ENCODE peak calls at places on chromosomes 1 and 21, in six cellular contexts. R, E, B, T, M and Z are unnamed samples.

GRCh38 chr1:23838401-23838866 is 13.2 kb upstream of the HMGCL start:
- DNase-seq in R (peak), E (peak), B (peak), T (no peak), M (peak), Z (peak)

GRCh38 chr1:58441699-58442098 is 104.8 kb downstream of the OMA1 start:
- DNase-seq in R (no peak), E (no peak), B (no peak), T (no peak), M (no peak), Z (no peak)

GRCh38 chr1:214446772-214447556 is 104.4 kb downstream of the PTPN14 start:
- DNase-seq in R (no peak), E (no peak), B (peak), T (no peak), M (peak), Z (peak)

GRCh38 chr1:192545781-192546521 is 29.6 kb upstream of the RGS1 start:
- DNase-seq in R (no peak), E (no peak), B (no peak), T (no peak), M (no peak), Z (no peak)

GRCh38 chr1:229408458-229409037 is 25.3 kb downstream of the ACTA1 start:
- DNase-seq in R (no peak), E (peak), B (no peak), T (peak), M (peak), Z (no peak)

GRCh38 chr1:66809736-66810326 is 8.8 kb upstream of the INSL5 start:
- DNase-seq in R (no peak), E (no peak), B (no peak), T (no peak), M (peak), Z (no peak)

GRCh38 chr1:234125283-234125682 is 220.8 kb downstream of the SLC35F3 start:
- DNase-seq in R (no peak), E (no peak), B (no peak), T (no peak), M (no peak), Z (peak)

GRCh38 chr1:1432951-1433803 is 2.3 kb upstream of the VWA1 start:
- DNase-seq in R (no peak), E (peak), B (no peak), T (peak), M (no peak), Z (peak)

GRCh38 chr1:9787702-9788101 is 36.1 kb downstream of the CLSTN1 start:
- DNase-seq in R (no peak), E (no peak), B (no peak), T (no peak), M (no peak), Z (no peak)

GRCh38 chr1:159843459-159843858 is 16.8 kb downstream of the SLAMF8 start:
- DNase-seq in R (no peak), E (no peak), B (no peak), T (no peak), M (no peak), Z (no peak)

GRCh38 chr21:38645282-38645681 is 147.0 kb upstream of the ERG start:
- DNase-seq in R (no peak), E (no peak), B (no peak), T (no peak), M (peak), Z (no peak)

GRCh38 chr1:22578732-22579361 is 15.6 kb downstream of the EPHA8 start:
- DNase-seq in R (no peak), E (no peak), B (no peak), T (no peak), M (no peak), Z (no peak)

GRCh38 chr1:21436488-21437340 is 3.2 kb upstream of the NBPF3 start:
- DNase-seq in R (no peak), E (no peak), B (no peak), T (no peak), M (no peak), Z (no peak)

GRCh38 chr1:76819976-76820375 is 47.3 kb upstream of the ST6GALNAC5 start:
- DNase-seq in R (no peak), E (no peak), B (no peak), T (no peak), M (no peak), Z (no peak)

GRCh38 chr1:163145435-163145834 is 57.3 kb downstream of the RGS5 start:
- DNase-seq in R (no peak), E (no peak), B (no peak), T (no peak), M (no peak), Z (no peak)

GRCh38 chr1:20141001-20141400 is 1.9 kb downstream of the PLA2G2F start:
- DNase-seq in R (no peak), E (no peak), B (no peak), T (no peak), M (no peak), Z (no peak)

GRCh38 chr1:232615401-232615800 is 14.5 kb downstream of the SIPA1L2 start:
- DNase-seq in R (no peak), E (no peak), B (no peak), T (no peak), M (no peak), Z (no peak)

GRCh38 chr1:156912861-156913808 is 7.3 kb upstream of the LRRC71 start:
- DNase-seq in R (no peak), E (no peak), B (no peak), T (no peak), M (no peak), Z (no peak)

GRCh38 chr1:115142616-115143015 is 53.3 kb upstream of the TSPAN2 start:
- DNase-seq in R (no peak), E (peak), B (no peak), T (no peak), M (no peak), Z (no peak)

GRCh38 chr1:71565267-71565666 is 484.4 kb upstream of the ZRANB2 start:
- DNase-seq in R (no peak), E (peak), B (no peak), T (no peak), M (peak), Z (no peak)

GRCh38 chr1:85707267-85707989 is 805 bp downstream of the ZNHIT6 start:
- DNase-seq in R (no peak), E (no peak), B (no peak), T (no peak), M (no peak), Z (no peak)

GRCh38 chr1:227092054-227092453 is 152.0 kb downstream of the COQ8A start:
- DNase-seq in R (no peak), E (no peak), B (no peak), T (no peak), M (no peak), Z (no peak)

GRCh38 chr21:26587621-26588260 is 14.7 kb upstream of the CYYR1 start:
- DNase-seq in R (no peak), E (no peak), B (no peak), T (no peak), M (peak), Z (no peak)

GRCh38 chr1:84442256-84442655 is 36.8 kb upstream of the RPF1 start:
- DNase-seq in R (no peak), E (no peak), B (peak), T (no peak), M (peak), Z (peak)

GRCh38 chr1:115314765-115315164 is 23.3 kb downstream of the NGF start:
- DNase-seq in R (no peak), E (no peak), B (no peak), T (no peak), M (peak), Z (no peak)

GRCh38 chr1:16072616-16073484 is 601 bp downstream of the FAM131C start:
- DNase-seq in R (no peak), E (no peak), B (no peak), T (no peak), M (no peak), Z (no peak)

GRCh38 chr1:226862900-226863299 is 7.5 kb upstream of the PSEN2 start:
- DNase-seq in R (no peak), E (no peak), B (no peak), T (no peak), M (peak), Z (no peak)

GRCh38 chr1:98088361-98088760 is 167.5 kb upstream of the DPYD start:
- DNase-seq in R (no peak), E (no peak), B (no peak), T (no peak), M (no peak), Z (no peak)

DNA sequence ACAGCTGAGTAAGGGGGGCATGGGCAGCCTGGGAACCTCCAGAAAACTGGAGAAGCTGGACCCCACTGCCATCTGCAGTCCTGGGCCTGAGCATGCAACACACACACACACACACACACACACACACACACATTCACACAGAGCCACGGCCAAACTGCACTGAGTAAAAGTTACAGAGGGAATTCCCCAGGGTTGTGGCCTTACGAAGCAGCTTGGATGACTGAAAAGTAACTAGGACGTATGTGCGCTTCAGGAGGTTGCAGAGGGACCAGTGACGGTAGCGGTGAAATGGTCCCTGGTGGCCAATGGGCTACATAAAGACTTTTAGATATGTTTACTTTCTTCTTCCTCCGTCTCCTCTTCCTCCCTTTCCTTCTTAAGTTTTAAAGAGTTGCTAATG is 232.5 kb upstream of the TMEM51 start:
- DNase-seq in R (no peak), E (peak), B (no peak), T (no peak), M (no peak), Z (no peak)
- TF ChIP-seq CTCF in R (no peak), E (no peak), B (no peak), T (no peak), M (no peak), Z (no peak)

GRCh38 chr1:14924012-14924452 is 229.5 kb upstream of the TMEM51 start:
- DNase-seq in R (peak), E (peak), B (peak), T (peak), M (peak), Z (peak)

GRCh38 chr1:14925336-14926136 is 228.0 kb upstream of the TMEM51 start:
- DNase-seq in R (no peak), E (no peak), B (no peak), T (no peak), M (no peak), Z (no peak)

GRCh38 chr1:14926214-14926613 is 227.3 kb upstream of the TMEM51 start:
- DNase-seq in R (no peak), E (no peak), B (no peak), T (no peak), M (peak), Z (no peak)

GRCh38 chr1:14923400-14924011 is 230.0 kb upstream of the TMEM51 start:
- DNase-seq in R (no peak), E (no peak), B (no peak), T (no peak), M (no peak), Z (no peak)

GRCh38 chr1:14924455-14925325 is 228.9 kb upstream of the TMEM51 start:
- DNase-seq in R (no peak), E (peak), B (no peak), T (peak), M (peak), Z (peak)
- TF ChIP-seq CTCF in R (no peak), E (no peak), B (no peak), T (no peak), M (peak), Z (no peak)

DNA sequence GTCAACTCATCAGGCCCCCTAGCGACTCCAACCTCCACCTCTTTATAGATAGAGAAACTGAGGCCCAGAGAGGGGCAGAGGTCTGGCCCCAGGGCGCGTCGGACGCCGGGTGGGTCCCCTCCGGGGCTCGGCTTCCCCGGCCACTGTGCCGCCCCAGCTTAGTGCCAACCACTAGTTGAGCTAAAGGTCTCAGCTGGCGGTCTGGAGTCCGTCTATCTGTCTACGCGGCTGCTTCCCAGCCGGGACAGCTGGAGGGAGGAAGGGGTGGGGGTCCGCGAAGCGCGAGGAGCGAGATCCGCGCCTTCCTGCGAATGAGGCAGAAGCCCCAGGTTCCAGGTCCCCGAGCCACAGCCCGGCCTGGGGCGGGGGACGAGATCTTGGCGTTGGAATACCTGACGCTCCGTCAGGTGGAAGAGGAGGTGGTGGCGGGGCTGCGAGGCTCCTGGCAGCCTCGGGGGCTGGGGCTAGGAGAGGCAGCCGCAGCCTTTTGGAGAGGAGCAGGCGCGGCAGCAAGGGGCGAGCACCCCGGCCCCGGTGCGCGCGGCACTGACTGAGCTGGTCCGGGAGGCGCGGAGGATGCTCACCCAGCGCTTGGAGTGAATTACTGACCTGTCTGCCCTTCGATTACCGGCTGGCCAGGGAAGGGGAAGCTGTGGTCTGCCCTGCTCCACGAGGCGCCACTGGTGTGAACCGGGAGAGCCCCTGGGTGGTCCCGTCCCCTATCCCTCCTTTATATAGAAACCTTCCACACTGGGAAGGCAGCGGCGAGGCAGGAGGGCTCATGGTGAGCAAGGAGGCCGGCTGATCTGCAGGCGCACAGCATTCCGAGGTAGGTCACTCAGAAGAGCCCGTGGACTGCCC is 948 bp downstream of the PODN start:
- DNase-seq in R (no peak), E (peak), B (no peak), T (no peak), M (no peak), Z (no peak)
- TF ChIP-seq CTCF in R (no peak), E (no peak), B (no peak), T (no peak), M (peak), Z (no peak)

DNA sequence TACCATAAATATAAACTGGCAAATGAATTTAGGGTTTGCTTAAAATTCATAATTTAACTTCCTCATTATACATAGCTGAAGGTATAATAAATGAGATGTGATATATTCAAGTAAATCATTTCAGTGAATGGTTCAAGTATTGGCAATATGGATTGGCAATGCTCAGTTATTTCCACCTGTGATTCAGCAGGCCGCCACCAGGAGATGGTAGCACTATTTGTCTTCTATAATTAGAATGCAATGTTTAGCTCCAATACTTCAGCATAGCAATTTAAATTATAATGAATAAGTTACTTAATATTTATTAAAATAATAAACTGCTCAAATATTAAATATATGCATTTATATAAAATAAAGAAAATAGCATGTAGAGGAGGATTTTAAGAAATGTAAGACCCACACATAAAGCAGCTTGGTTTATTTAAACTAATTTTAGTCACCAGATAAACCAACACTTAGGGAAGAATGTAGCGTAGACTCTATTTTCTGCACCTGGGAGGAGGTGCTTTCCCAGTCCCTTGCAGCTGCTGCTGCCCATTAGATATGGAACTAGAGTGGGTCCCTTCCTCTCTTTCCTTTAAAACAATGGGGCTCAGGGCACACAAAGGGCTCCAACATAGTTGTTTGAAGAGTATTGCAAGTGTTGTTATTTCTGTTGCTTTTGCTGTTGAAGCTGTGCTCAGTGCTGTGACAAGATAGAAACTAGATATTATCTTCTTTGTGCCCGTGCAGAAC is 62.1 kb downstream of the PLPPR4 start:
- DNase-seq in R (no peak), E (no peak), B (no peak), T (no peak), M (no peak), Z (no peak)
- TF ChIP-seq CTCF in R (peak), E (peak), B (peak), T (peak), M (peak), Z (no peak)

GRCh38 chr1:153680120-153680403 is 1.6 kb downstream of the NPR1 start:
- DNase-seq in R (no peak), E (no peak), B (no peak), T (no peak), M (no peak), Z (no peak)

GRCh38 chr1:153682730-153683129 is 4.2 kb downstream of the NPR1 start:
- DNase-seq in R (no peak), E (no peak), B (no peak), T (no peak), M (no peak), Z (no peak)

GRCh38 chr1:153678519-153679336 is at the start of gene NPR1:
- DNase-seq in R (no peak), E (peak), B (no peak), T (peak), M (no peak), Z (peak)

GRCh38 chr1:153677718-153678518 is 570 bp upstream of the NPR1 start:
- DNase-seq in R (no peak), E (peak), B (peak), T (peak), M (no peak), Z (peak)

DNA sequence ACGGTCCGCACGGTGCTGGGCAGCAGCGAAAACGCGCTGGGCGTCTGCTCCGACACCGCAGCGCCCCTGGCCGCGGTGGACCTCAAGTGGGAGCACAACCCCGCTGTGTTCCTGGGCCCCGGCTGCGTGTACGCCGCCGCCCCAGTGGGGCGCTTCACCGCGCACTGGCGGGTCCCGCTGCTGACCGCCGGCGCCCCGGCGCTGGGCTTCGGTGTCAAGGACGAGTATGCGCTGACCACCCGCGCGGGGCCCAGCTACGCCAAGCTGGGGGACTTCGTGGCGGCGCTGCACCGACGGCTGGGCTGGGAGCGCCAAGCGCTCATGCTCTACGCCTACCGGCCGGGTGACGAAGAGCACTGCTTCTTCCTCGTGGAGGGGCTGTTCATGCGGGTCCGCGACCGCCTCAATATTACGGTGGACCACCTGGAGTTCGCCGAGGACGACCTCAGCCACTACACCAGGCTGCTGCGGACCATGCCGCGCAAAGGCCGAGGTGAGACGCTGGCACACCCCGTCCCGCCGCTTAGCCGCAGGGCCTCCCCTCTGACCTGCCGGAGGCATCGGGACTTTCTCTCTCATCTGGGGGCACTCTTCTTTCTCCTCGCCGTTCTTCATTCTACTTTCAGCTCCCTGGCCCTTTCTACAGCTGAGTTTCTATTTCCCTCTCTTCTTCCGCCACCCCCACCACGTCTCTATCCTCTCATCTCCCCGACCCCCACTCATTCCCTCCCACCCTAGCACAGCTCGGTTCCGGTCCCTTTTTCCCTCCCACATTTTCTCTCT is 1.0 kb downstream of the NPR1 start:
- DNase-seq in R (no peak), E (no peak), B (no peak), T (no peak), M (no peak), Z (peak)
- TF ChIP-seq CTCF in R (no peak), E (no peak), B (no peak), T (peak), M (peak), Z (peak)

GRCh38 chr1:61659061-61659460 is 65.9 kb downstream of the TM2D1 start:
- DNase-seq in R (no peak), E (no peak), B (no peak), T (no peak), M (no peak), Z (no peak)
- TF ChIP-seq CTCF in R (no peak), E (no peak), B (peak), T (no peak), M (peak), Z (peak)

GRCh38 chr1:208243851-208244583 is at the start of gene PLXNA2:
- DNase-seq in R (peak), E (peak), B (peak), T (peak), M (peak), Z (peak)

GRCh38 chr1:208242186-208242585 is 2.0 kb downstream of the PLXNA2 start:
- DNase-seq in R (no peak), E (no peak), B (no peak), T (no peak), M (no peak), Z (no peak)

GRCh38 chr1:208243522-208243850 is 698 bp downstream of the PLXNA2 start:
- DNase-seq in R (no peak), E (peak), B (no peak), T (no peak), M (no peak), Z (no peak)

GRCh38 chr1:208241541-208241940 is 2.6 kb downstream of the PLXNA2 start:
- DNase-seq in R (no peak), E (no peak), B (no peak), T (no peak), M (no peak), Z (no peak)

DNA sequence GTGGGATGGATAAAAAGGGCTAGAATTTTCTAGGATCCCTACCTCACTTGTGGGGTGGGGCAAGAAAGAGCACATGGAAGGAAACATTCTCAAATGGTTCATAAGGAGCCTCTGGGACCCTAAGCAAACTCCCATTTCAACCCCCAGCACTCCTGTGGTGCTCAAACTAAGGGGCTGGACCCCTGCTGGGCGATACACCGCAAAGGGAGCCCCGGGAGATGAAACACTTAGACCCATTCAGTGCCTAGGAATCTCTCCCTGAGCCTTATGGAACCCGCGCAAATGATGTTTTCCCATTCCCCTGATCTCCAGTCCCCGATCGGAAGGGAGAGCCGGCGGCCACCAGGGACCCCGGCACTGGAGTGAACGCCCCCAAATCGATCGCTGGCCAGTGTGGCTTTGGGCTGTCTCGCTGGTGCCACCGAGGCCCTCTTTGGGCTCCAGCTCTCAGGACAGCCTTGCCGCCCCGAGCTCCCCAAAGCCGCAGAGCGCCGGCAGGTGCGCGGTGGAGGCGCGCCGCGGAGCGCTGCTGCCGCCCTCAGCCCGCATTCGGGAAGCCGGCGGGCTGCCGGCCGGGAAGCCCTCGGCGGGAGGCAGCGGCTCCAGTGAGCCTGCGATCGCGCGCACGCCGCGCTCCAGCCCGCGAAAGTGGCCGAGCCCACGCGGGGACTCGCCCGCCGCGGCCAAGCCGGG is 1.2 kb downstream of the PLXNA2 start:
- DNase-seq in R (no peak), E (peak), B (no peak), T (no peak), M (no peak), Z (peak)
- TF ChIP-seq CTCF in R (no peak), E (no peak), B (no peak), T (no peak), M (no peak), Z (no peak)